ENCODE peak calls at places on chromosomes 4 and X, in ten cellular contexts. D, H, I, B, A, P, R, Z, L and F are unnamed samples.

GRCh38 chr4:106058919-106059318 is 163.6 kb downstream of the NPNT start:
- DNase-seq in D (no peak), H (no peak), I (no peak), B (no peak), A (no peak), P (no peak), R (no peak), Z (no peak), L (no peak), F (no peak)

GRCh38 chr4:110793890-110794588 is 171.2 kb upstream of the PITX2 start:
- DNase-seq in D (peak), H (no peak), I (no peak), B (no peak), A (no peak), P (peak), R (no peak), Z (no peak), L (no peak), F (peak)

GRCh38 chr4:182695842-182696241 is 221.3 kb downstream of the DCTD start:
- DNase-seq in D (no peak), H (no peak), I (peak), B (no peak), A (no peak), P (no peak), R (no peak), Z (no peak), L (no peak), F (no peak)

GRCh38 chr4:6297266-6297815 is 27.7 kb downstream of the WFS1 start:
- DNase-seq in D (no peak), H (no peak), I (no peak), B (no peak), A (no peak), P (no peak), R (no peak), Z (no peak), L (no peak), F (no peak)

GRCh38 chr4:183635737-183636136 is 23.2 kb downstream of the RWDD4 start:
- DNase-seq in D (no peak), H (no peak), I (no peak), B (no peak), A (no peak), P (no peak), R (no peak), Z (no peak), L (no peak), F (no peak)

GRCh38 chr4:139844459-139845036 is 178.9 kb downstream of the MGST2 start:
- DNase-seq in D (no peak), H (no peak), I (no peak), B (no peak), A (no peak), P (no peak), R (no peak), Z (no peak), L (no peak), F (no peak)

GRCh38 chrX:78754917-78755316 is 7.4 kb downstream of the LPAR4 start:
- DNase-seq in D (no peak), H (no peak), I (no peak), B (no peak), A (no peak), P (no peak), R (no peak), Z (no peak), L (no peak), F (no peak)

GRCh38 chrX:148905376-148905775 is 405.0 kb downstream of the AFF2 start:
- DNase-seq in D (no peak), H (no peak), I (no peak), B (no peak), A (no peak), P (no peak), R (no peak), Z (no peak), L (no peak), F (no peak)

GRCh38 chrX:69151898-69152297 is 13.4 kb downstream of the PJA1 start:
- DNase-seq in D (no peak), H (no peak), I (no peak), B (no peak), A (no peak), P (no peak), R (no peak), Z (no peak), L (peak), F (no peak)

GRCh38 chr4:101419324-101420135 is 72.2 kb upstream of the PPP3CA start:
- DNase-seq in D (no peak), H (peak), I (no peak), B (no peak), A (no peak), P (peak), R (no peak), Z (no peak), L (no peak), F (no peak)

GRCh38 chr4:43113196-43113595 is 220.7 kb downstream of the GRXCR1 start:
- DNase-seq in D (no peak), H (no peak), I (no peak), B (no peak), A (no peak), P (peak), R (no peak), Z (no peak), L (no peak), F (no peak)

GRCh38 chr4:107512549-107512948 is 207.5 kb downstream of the PAPSS1 start:
- DNase-seq in D (no peak), H (no peak), I (no peak), B (no peak), A (no peak), P (no peak), R (no peak), Z (no peak), L (no peak), F (no peak)

GRCh38 chrX:70613295-70613694 is 168.7 kb downstream of the DLG3 start:
- DNase-seq in D (no peak), H (peak), I (no peak), B (no peak), A (no peak), P (no peak), R (no peak), Z (no peak), L (no peak), F (no peak)

GRCh38 chr4:71130827-71131603 is 137.6 kb downstream of the DCK start:
- DNase-seq in D (no peak), H (peak), I (peak), B (no peak), A (no peak), P (peak), R (no peak), Z (peak), L (no peak), F (no peak)

GRCh38 chr4:3436798-3437581 is 4.8 kb upstream of the HGFAC start:
- DNase-seq in D (no peak), H (peak), I (peak), B (no peak), A (no peak), P (no peak), R (no peak), Z (no peak), L (no peak), F (no peak)

GRCh38 chr4:5747746-5748365 is 36.9 kb downstream of the EVC start:
- DNase-seq in D (no peak), H (no peak), I (peak), B (no peak), A (no peak), P (no peak), R (no peak), Z (no peak), L (peak), F (no peak)

GRCh38 chr4:3250956-3251690 is 2.2 kb downstream of the MSANTD1 start:
- DNase-seq in D (no peak), H (no peak), I (peak), B (no peak), A (peak), P (peak), R (no peak), Z (no peak), L (no peak), F (no peak)

GRCh38 chrX:130184168-130184567 is 12.4 kb downstream of the RAB33A start:
- DNase-seq in D (no peak), H (no peak), I (no peak), B (no peak), A (no peak), P (no peak), R (no peak), Z (no peak), L (no peak), F (no peak)

GRCh38 chr4:184668511-184669114 is 19.1 kb downstream of the PRIMPOL start:
- DNase-seq in D (no peak), H (peak), I (no peak), B (no peak), A (no peak), P (no peak), R (no peak), Z (no peak), L (no peak), F (no peak)

GRCh38 chr4:186902361-186902760 is 178.7 kb upstream of the FAT1 start:
- DNase-seq in D (no peak), H (no peak), I (no peak), B (no peak), A (no peak), P (no peak), R (no peak), Z (no peak), L (no peak), F (no peak)

GRCh38 chrX:11059923-11060322 is 51.2 kb upstream of the HCCS start:
- DNase-seq in D (no peak), H (peak), I (no peak), B (no peak), A (no peak), P (no peak), R (no peak), Z (no peak), L (no peak), F (no peak)

GRCh38 chrX:130878350-130879341 is 24.4 kb downstream of the ENOX2 start:
- DNase-seq in D (no peak), H (peak), I (peak), B (no peak), A (no peak), P (no peak), R (no peak), Z (peak), L (no peak), F (no peak)

GRCh38 chr4:79083406-79084010 is 144.3 kb upstream of the PAQR3 start:
- DNase-seq in D (no peak), H (no peak), I (no peak), B (no peak), A (no peak), P (peak), R (no peak), Z (no peak), L (no peak), F (peak)

GRCh38 chrX:71111141-71111843 is at the start of gene IL2RG:
- DNase-seq in D (no peak), H (no peak), I (no peak), B (peak), A (peak), P (no peak), R (peak), Z (no peak), L (no peak), F (no peak)

GRCh38 chrX:137565921-137566745 is at the start of gene ZIC3:
- DNase-seq in D (peak), H (no peak), I (no peak), B (no peak), A (no peak), P (peak), R (no peak), Z (peak), L (no peak), F (no peak)

GRCh38 chr4:67545996-67546356 is 673 bp upstream of the CENPC start:
- DNase-seq in D (no peak), H (no peak), I (no peak), B (no peak), A (no peak), P (peak), R (no peak), Z (no peak), L (no peak), F (no peak)

GRCh38 chrX:54288277-54288676 is 69.6 kb downstream of the WNK3 start:
- DNase-seq in D (no peak), H (no peak), I (no peak), B (no peak), A (no peak), P (no peak), R (no peak), Z (peak), L (no peak), F (no peak)

GRCh38 chr4:57910151-57910550 is 800.0 kb upstream of the IGFBP7 start:
- DNase-seq in D (no peak), H (no peak), I (no peak), B (no peak), A (no peak), P (no peak), R (no peak), Z (no peak), L (no peak), F (no peak)

GRCh38 chr4:69057620-69058409 is 38.5 kb upstream of the UGT2B7 start:
- DNase-seq in D (no peak), H (peak), I (no peak), B (no peak), A (no peak), P (peak), R (no peak), Z (no peak), L (no peak), F (peak)

GRCh38 chr4:6568689-6569332 is 6.2 kb upstream of the MAN2B2 start:
- DNase-seq in D (no peak), H (peak), I (peak), B (no peak), A (no peak), P (no peak), R (no peak), Z (no peak), L (no peak), F (no peak)

GRCh38 chrX:44019911-44020310 is 46.7 kb upstream of the NDP start:
- DNase-seq in D (no peak), H (no peak), I (no peak), B (no peak), A (no peak), P (no peak), R (no peak), Z (no peak), L (no peak), F (no peak)